ENCODE peak calls at places on chromosome 18, in nine cellular contexts. W is uterus, L is astrocyte, B is pancreas, J is adrenal gland, E is upper lobe of left lung, O is PC-3, K is H9, F is neuronal stem cell. I is an unnamed sample.
A peak's percentile ranks its signal among the peaks of the same experiment; 100 is the strongest.

GRCh38 chr18:59987102-59987501 is 87.3 kb downstream of the PMAIP1 start:
- DNase-seq in W (no peak), L (no peak), B (no peak), J (no peak), E (no peak), O (no peak), K (no peak), F (no peak), I (no peak)

GRCh38 chr18:10029711-10030110 is 115.9 kb downstream of the VAPA start:
- DNase-seq in W (peak; percentile 41), L (no peak), B (no peak), J (no peak), E (peak; percentile 48), O (no peak), K (no peak), F (no peak), I (no peak)

GRCh38 chr18:13433685-13434084 is 215.1 kb downstream of the LDLRAD4 start:
- DNase-seq in W (no peak), L (no peak), B (no peak), J (no peak), E (no peak), O (no peak), K (no peak), F (no peak), I (no peak)

GRCh38 chr18:53191634-53192033 is 851.6 kb downstream of the DCC start:
- DNase-seq in W (no peak), L (no peak), B (no peak), J (no peak), E (no peak), O (no peak), K (no peak), F (peak; percentile 2), I (no peak)

GRCh38 chr18:8685141-8685913 is 20.0 kb upstream of the MTCL1 start:
- DNase-seq in W (no peak), L (peak; percentile 70), B (no peak), J (no peak), E (no peak), O (peak; percentile 44), K (no peak), F (no peak), I (no peak)

GRCh38 chr18:52409732-52410131 is 69.7 kb downstream of the DCC start:
- DNase-seq in W (no peak), L (no peak), B (no peak), J (no peak), E (no peak), O (peak; percentile 19), K (peak; percentile 31), F (no peak), I (no peak)

GRCh38 chr18:79849328-79850207 is 51.8 kb downstream of the KCNG2 start:
- DNase-seq in W (no peak), L (no peak), B (no peak), J (no peak), E (peak; percentile 68), O (no peak), K (no peak), F (no peak), I (no peak)

GRCh38 chr18:49250819-49251388 is 209.5 kb downstream of the DYM start:
- DNase-seq in W (no peak), L (no peak), B (no peak), J (no peak), E (no peak), O (peak; percentile 12), K (no peak), F (peak; percentile 15), I (no peak)

GRCh38 chr18:11976463-11976862 is 4.8 kb upstream of the IMPA2 start:
- DNase-seq in W (no peak), L (no peak), B (no peak), J (no peak), E (no peak), O (no peak), K (no peak), F (no peak), I (no peak)

GRCh38 chr18:79720359-79720733 is 40.7 kb downstream of the CTDP1 start:
- DNase-seq in W (no peak), L (no peak), B (no peak), J (no peak), E (no peak), O (no peak), K (no peak), F (no peak), I (no peak)

GRCh38 chr18:61129001-61129400 is 204.2 kb upstream of the CDH20 start:
- DNase-seq in W (no peak), L (no peak), B (no peak), J (no peak), E (no peak), O (no peak), K (no peak), F (no peak), I (no peak)

GRCh38 chr18:49335677-49336076 is 124.8 kb downstream of the DYM start:
- DNase-seq in W (no peak), L (no peak), B (no peak), J (no peak), E (no peak), O (no peak), K (no peak), F (no peak), I (no peak)

GRCh38 chr18:12010187-12010802 is 29.0 kb downstream of the IMPA2 start:
- DNase-seq in W (no peak), L (no peak), B (peak; percentile 67), J (no peak), E (no peak), O (no peak), K (no peak), F (no peak), I (no peak)

GRCh38 chr18:7174359-7175107 is 56.4 kb upstream of the LRRC30 start:
- DNase-seq in W (no peak), L (no peak), B (peak; percentile 60), J (peak; percentile 79), E (no peak), O (no peak), K (peak; percentile 66), F (no peak), I (no peak)

GRCh38 chr18:78571831-78572347 is 407.7 kb upstream of the SALL3 start:
- DNase-seq in W (no peak), L (no peak), B (no peak), J (no peak), E (peak; percentile 68), O (no peak), K (no peak), F (no peak), I (no peak)

GRCh38 chr18:55317832-55318231 is 270.2 kb downstream of the TCF4 start:
- DNase-seq in W (no peak), L (no peak), B (no peak), J (no peak), E (no peak), O (no peak), K (no peak), F (no peak), I (no peak)

GRCh38 chr18:55318864-55319516 is 269.0 kb downstream of the TCF4 start:
- DNase-seq in W (no peak), L (peak; percentile 66), B (no peak), J (no peak), E (no peak), O (no peak), K (no peak), F (no peak), I (no peak)

GRCh38 chr18:55320399-55321255 is 267.4 kb downstream of the TCF4 start:
- DNase-seq in W (no peak), L (peak; percentile 51), B (no peak), J (no peak), E (no peak), O (no peak), K (no peak), F (no peak), I (no peak)

GRCh38 chr18:55321268-55322175 is 266.5 kb downstream of the TCF4 start:
- DNase-seq in W (peak; percentile 90), L (peak; percentile 87), B (peak; percentile 83), J (peak; percentile 96), E (peak; percentile 95), O (peak; percentile 80), K (peak; percentile 85), F (peak; percentile 78), I (peak; percentile 94)

GRCh38 chr18:55319517-55319905 is 268.5 kb downstream of the TCF4 start:
- DNase-seq in W (no peak), L (peak; percentile 67), B (no peak), J (no peak), E (no peak), O (no peak), K (no peak), F (no peak), I (no peak)
- H3K27ac ChIP-seq in W (peak overlapping the region; percentile 97), L (peak overlapping the region; percentile 89), B (no peak overlapping the region), J (peak overlapping the region; percentile 97), E (peak overlapping the region; percentile 84), O (no peak overlapping the region), K (no peak overlapping the region), F (no peak overlapping the region), I (peak overlapping the region; percentile 99)

DNA sequence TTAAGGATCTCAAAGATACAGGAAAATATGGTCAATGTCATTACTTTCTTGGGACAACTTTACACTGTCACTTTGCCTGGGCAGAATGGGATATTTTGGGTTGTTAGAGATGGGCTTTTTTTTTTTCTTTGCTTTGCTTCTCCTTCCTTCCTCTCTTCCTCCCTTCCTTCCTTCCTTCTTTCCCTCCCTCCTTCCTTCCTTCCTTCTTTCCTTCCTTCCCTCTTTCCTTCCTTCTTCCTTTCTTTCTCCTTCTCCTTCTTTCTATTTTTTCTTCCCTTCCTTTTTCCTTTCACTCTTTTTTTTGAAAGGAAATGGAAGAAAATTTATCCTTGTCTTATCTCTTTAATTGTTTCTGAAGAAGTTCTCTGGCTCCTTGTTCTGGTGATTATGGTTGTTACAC is 180.0 kb upstream of the CCDC68 start:
- DNase-seq in W (no peak), L (no peak), B (no peak), J (no peak), E (no peak), O (no peak), K (no peak), F (no peak), I (no peak)
- H3K27me3 ChIP-seq in W (no peaks in the 10 kb centered on the region), L (no peaks in the 10 kb centered on the region), B (no peaks in the 10 kb centered on the region), J (no peaks in the 10 kb centered on the region), E (no peaks in the 10 kb centered on the region), O (peaks cover 3% of the 10 kb centered on the region), K (no peaks in the 10 kb centered on the region), F (no peaks in the 10 kb centered on the region), I (no peaks in the 10 kb centered on the region)

DNA sequence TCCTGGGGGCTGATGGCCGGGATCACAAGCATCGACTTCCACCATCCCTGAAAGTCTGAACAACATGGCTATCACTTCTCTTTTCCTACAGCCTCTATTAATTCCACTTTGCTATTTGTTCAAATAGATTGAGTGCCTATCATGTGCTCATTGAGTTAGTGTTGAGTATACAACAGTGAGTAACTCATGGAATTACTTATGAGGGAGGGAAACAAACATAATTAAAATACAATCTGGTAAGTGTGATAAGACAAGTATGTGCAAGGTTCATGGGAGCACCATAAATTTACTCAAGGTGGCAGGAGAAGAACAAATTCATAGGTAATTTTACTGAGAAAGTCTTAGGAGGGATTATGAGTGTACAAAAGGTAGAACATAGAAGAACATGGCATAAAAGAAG is 86.4 kb downstream of the MEP1B start:
- DNase-seq in W (no peak), L (no peak), B (no peak), J (no peak), E (no peak), O (no peak), K (no peak), F (no peak), I (no peak)
- H3K27ac ChIP-seq in W (no peak overlapping the region), L (no peak overlapping the region), B (no peak overlapping the region), J (no peak overlapping the region), E (no peak overlapping the region), O (no peak overlapping the region), K (no peak overlapping the region), F (no peak overlapping the region), I (no peak overlapping the region)

GRCh38 chr18:26943906-26944305 is 78.4 kb upstream of the AQP4 start:
- DNase-seq in W (no peak), L (no peak), B (no peak), J (no peak), E (no peak), O (no peak), K (no peak), F (no peak), I (no peak)

GRCh38 chr18:26948703-26949102 is 83.2 kb upstream of the AQP4 start:
- DNase-seq in W (no peak), L (no peak), B (no peak), J (no peak), E (no peak), O (no peak), K (no peak), F (no peak), I (no peak)
- H3K27me3 ChIP-seq in W (no peaks in the 10 kb centered on the region), L (no peaks in the 10 kb centered on the region), B (no peaks in the 10 kb centered on the region), J (no peaks in the 10 kb centered on the region), E (no peaks in the 10 kb centered on the region), O (peaks cover 22% of the 10 kb centered on the region), K (no peaks in the 10 kb centered on the region), F (no peaks in the 10 kb centered on the region), I (no peaks in the 10 kb centered on the region)